ENCODE peak calls at places on chromosomes 11 and 22, in ten cellular contexts. D is IMR-90, P is Peyer's patch, M is GM12891, Z is transverse colon, L is lower leg skin, B is prostate gland, W is adrenal gland, A is HCT116, I is breast epithelium. O is an unnamed sample.

GRCh38 chr11:32456864-32457263 is 21.5 kb upstream of the WT1 start:
- DNase-seq in L (no peak), M (no peak), D (no peak), Z (no peak), W (no peak), A (no peak), P (no peak), B (no peak), I (no peak), O (no peak)

GRCh38 chr22:32880906-32881596 is 79.5 kb downstream of the TIMP3 start:
- DNase-seq in P (no peak), Z (peak; percentile 23), W (peak; percentile 93), B (no peak), M (no peak), D (peak; percentile 73), I (no peak), A (no peak), L (peak; percentile 24), O (no peak)

GRCh38 chr22:26666035-26666338 is 8.6 kb downstream of the MIAT start:
- DNase-seq in P (no peak), I (no peak), D (peak; percentile 75), W (no peak), Z (no peak), M (no peak), A (no peak), L (no peak), B (no peak), O (no peak)

GRCh38 chr22:37563153-37564081 is 3.1 kb downstream of the CDC42EP1 start:
- DNase-seq in D (peak; percentile 97), M (no peak), A (peak; percentile 57), Z (peak; percentile 77), W (peak; percentile 95), I (peak; percentile 90), L (peak; percentile 82), P (peak; percentile 42), B (peak; percentile 63), O (peak; percentile 71)

GRCh38 chr22:42353883-42354727 is 78.1 kb downstream of the NFAM1 start:
- DNase-seq in L (no peak), I (no peak), A (no peak), M (no peak), Z (no peak), P (no peak), D (peak; percentile 13), B (no peak), W (no peak), O (no peak)

GRCh38 chr22:33883961-33884808 is 36.1 kb downstream of the LARGE1 start:
- DNase-seq in I (no peak), D (no peak), A (no peak), W (peak; percentile 32), B (no peak), Z (no peak), P (no peak), L (no peak), M (no peak), O (no peak)

GRCh38 chr11:99865951-99866350 is 821.1 kb upstream of the ARHGAP42 start:
- DNase-seq in D (no peak), M (no peak), W (no peak), L (no peak), B (no peak), A (no peak), I (no peak), P (no peak), Z (no peak), O (no peak)

GRCh38 chr11:79400717-79401330 is 40.0 kb downstream of the TENM4 start:
- DNase-seq in B (no peak), M (no peak), D (peak; percentile 25), P (no peak), A (no peak), L (no peak), I (no peak), W (peak; percentile 80), Z (peak; percentile 44), O (no peak)

GRCh38 chr11:26847459-26847858 is 125.6 kb upstream of the SLC5A12 start:
- DNase-seq in A (no peak), P (no peak), L (peak; percentile 68), M (no peak), B (peak; percentile 76), D (no peak), I (no peak), W (no peak), Z (no peak), O (no peak)

GRCh38 chr11:26847977-26848376 is 126.1 kb upstream of the SLC5A12 start:
- DNase-seq in W (no peak), I (no peak), L (no peak), M (no peak), B (no peak), P (no peak), A (no peak), Z (no peak), D (no peak), O (no peak)

GRCh38 chr11:26846222-26846621 is 124.4 kb upstream of the SLC5A12 start:
- DNase-seq in A (no peak), D (no peak), M (no peak), L (no peak), B (no peak), Z (no peak), P (no peak), W (no peak), I (no peak), O (no peak)

GRCh38 chr11:26851696-26852095 is 129.8 kb upstream of the SLC5A12 start:
- DNase-seq in B (no peak), A (no peak), P (no peak), D (no peak), I (no peak), Z (no peak), M (no peak), L (no peak), W (no peak), O (no peak)

DNA sequence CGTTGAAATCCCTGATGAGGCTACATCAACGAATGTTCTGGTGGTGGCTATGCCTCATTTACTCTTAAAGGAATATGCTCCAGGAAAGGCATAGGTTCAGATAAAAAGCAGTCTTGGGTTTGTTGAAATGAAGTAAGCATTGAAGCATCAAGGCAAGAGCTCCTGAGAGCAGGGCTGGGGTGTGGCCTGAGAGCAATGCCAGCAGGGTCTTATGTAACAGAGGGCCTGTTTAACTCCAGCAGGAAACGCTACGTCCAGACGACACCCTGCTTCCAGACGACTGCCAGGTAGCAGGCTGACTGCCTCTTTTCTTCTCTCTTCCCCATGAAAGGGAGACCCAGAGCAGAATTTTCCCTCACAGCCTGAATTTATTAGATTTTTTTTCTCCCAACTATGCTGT is 127.1 kb upstream of the SLC5A12 start:
- DNase-seq in B (peak; percentile 43), D (no peak), Z (no peak), L (peak; percentile 64), M (no peak), A (no peak), P (no peak), W (peak; percentile 14), I (no peak), O (no peak)
- TF ChIP-seq POLR2A in B (no peak), D (no peak), Z (no peak), L (no peak), M (no peak), A (no peak), P (no peak), W (no peak), I (no peak), O (no peak)

GRCh38 chr11:62123669-62124185 is at the start of gene INCENP:
- DNase-seq in W (peak; percentile 97), L (peak; percentile 97), D (peak; percentile 98), M (peak; percentile 87), Z (peak; percentile 96), A (peak; percentile 97), B (peak; percentile 97), I (peak; percentile 94), P (peak; percentile 94), O (peak; percentile 91)
- TF ChIP-seq POLR2A in W (peak; percentile 40), L (no peak), D (peak; percentile 24), M (no peak), Z (peak; percentile 32), A (no peak), B (peak; percentile 36), I (no peak), P (no peak), O (peak; percentile 50)

GRCh38 chr22:29073618-29074275 is 912 bp downstream of the KREMEN1 start:
- DNase-seq in P (no peak), Z (peak; percentile 60), B (peak; percentile 50), W (peak; percentile 60), M (no peak), I (peak; percentile 64), D (no peak), A (no peak), L (peak; percentile 43), O (no peak)

GRCh38 chr22:29074276-29074625 is 1.4 kb downstream of the KREMEN1 start:
- DNase-seq in D (no peak), Z (no peak), B (no peak), A (no peak), L (no peak), W (no peak), P (no peak), I (no peak), M (no peak), O (no peak)

GRCh38 chr22:29071261-29072045 is 1.4 kb upstream of the KREMEN1 start:
- DNase-seq in W (no peak), Z (peak; percentile 75), B (peak; percentile 80), M (no peak), L (peak; percentile 68), A (no peak), D (peak; percentile 7), I (peak; percentile 59), P (no peak), O (no peak)

GRCh38 chr22:29072193-29072978 is 449 bp upstream of the KREMEN1 start:
- DNase-seq in Z (peak; percentile 97), A (peak; percentile 89), L (peak; percentile 87), P (peak; percentile 71), W (peak; percentile 77), I (peak; percentile 94), D (peak; percentile 42), M (peak; percentile 91), B (peak; percentile 96), O (peak; percentile 75)

GRCh38 chr22:29072979-29073617 is at the start of gene KREMEN1:
- DNase-seq in A (no peak), Z (peak; percentile 26), M (no peak), D (no peak), P (no peak), W (no peak), I (no peak), L (no peak), B (no peak), O (no peak)
- TF ChIP-seq POLR2A in A (peak; percentile 14), Z (no peak), M (no peak), D (no peak), P (no peak), W (peak; percentile 37), I (no peak), L (no peak), B (no peak), O (no peak)

GRCh38 chr22:50735739-50736030 is 2.3 kb upstream of the ACR start:
- DNase-seq in A (no peak), Z (no peak), L (no peak), P (no peak), W (no peak), I (no peak), D (no peak), B (no peak), M (no peak), O (no peak)

GRCh38 chr22:50733521-50734342 is 4.3 kb upstream of the ACR start:
- DNase-seq in A (no peak), W (peak; percentile 12), M (no peak), I (peak; percentile 12), L (no peak), Z (peak; percentile 5), D (peak; percentile 59), B (no peak), P (peak; percentile 11), O (no peak)

GRCh38 chr22:50734986-50735738 is 2.8 kb upstream of the ACR start:
- DNase-seq in W (peak; percentile 8), I (peak; percentile 49), L (no peak), P (peak; percentile 4), A (no peak), B (no peak), M (no peak), Z (no peak), D (no peak), O (no peak)

GRCh38 chr22:50732681-50733080 is 5.3 kb upstream of the ACR start:
- DNase-seq in B (no peak), I (no peak), P (peak; percentile 8), W (peak; percentile 4), A (no peak), L (no peak), M (no peak), Z (no peak), D (no peak), O (no peak)

DNA sequence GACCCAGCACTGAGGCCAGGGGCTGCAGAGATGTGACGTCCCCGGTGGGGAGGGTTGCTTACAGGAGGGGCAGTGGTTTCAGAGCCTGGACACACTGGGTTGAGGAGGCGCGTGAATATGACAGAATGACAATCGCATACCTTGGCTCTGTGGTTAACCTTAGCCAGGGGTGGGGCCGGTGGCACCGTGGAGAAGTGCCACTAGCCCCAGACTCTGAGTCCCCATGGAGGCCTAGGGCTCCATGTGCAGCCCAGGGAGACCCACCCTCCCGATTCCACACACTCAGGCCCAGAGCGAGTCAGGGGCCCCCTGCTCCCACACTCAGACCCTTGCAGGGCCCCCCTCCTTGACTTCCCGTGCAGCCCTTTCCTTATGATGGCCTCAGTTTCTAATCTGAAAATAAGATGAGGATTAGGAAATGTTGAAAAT is 3.6 kb upstream of the ACR start:
- DNase-seq in Z (no peak), D (no peak), L (no peak), W (peak; percentile 13), I (peak; percentile 43), M (no peak), P (peak; percentile 6), B (no peak), A (no peak), O (no peak)
- TF ChIP-seq POLR2A in Z (no peak), D (no peak), L (no peak), W (no peak), I (no peak), M (no peak), P (no peak), B (no peak), A (no peak), O (no peak)